ENCODE peak calls at places on chromosomes 12 and 14, in five cellular contexts. H is activated T-helper 1 cell treated with anti-CD3 and anti-CD28 coated beads, Interleukin-12 subunit alpha, Interleukin-12 subunit beta, Interleukin-2, Interleukin-4 antibody, amounts not matched to agents 30 ng/mL and 10 ng/mL and 1 ng/mL, durations not matched to agents 14 hours and 24 hours and 36 hours; L is posterior cingulate gyrus; J is activated CD4-positive, alpha-beta T cell treated with anti-CD3 and anti-CD28 coated beads, Interleukin-2, amount 10 ng/mL, durations not matched to agents 7 days and 5 days; W is COR-L47. G is an unnamed sample.
A peak's percentile ranks its signal among the peaks of the same experiment; 100 is the strongest.

GRCh38 chr12:103640410-103640809 is 53.3 kb downstream of the STAB2 start:
- DNase-seq in W (no peak), H (no peak), J (no peak), L (no peak), G (no peak)

GRCh38 chr12:93790472-93791152 is 113.4 kb downstream of the CRADD start:
- DNase-seq in L (no peak), W (no peak), J (no peak), H (no peak), G (peak; percentile 28)

GRCh38 chr12:109741970-109742372 is 28.3 kb downstream of the FAM222A start:
- DNase-seq in W (no peak), H (no peak), J (no peak), L (peak; percentile 12), G (no peak)

GRCh38 chr12:13187399-13187798 is 9.1 kb upstream of the EMP1 start:
- DNase-seq in J (no peak), H (no peak), W (no peak), L (no peak), G (no peak)

GRCh38 chr12:119804011-119804641 is 73.0 kb downstream of the CIT start:
- DNase-seq in H (no peak), W (no peak), J (no peak), L (peak; percentile 58), G (peak; percentile 81)

GRCh38 chr12:41795066-41795465 is 349.6 kb downstream of the GXYLT1 start:
- DNase-seq in J (no peak), W (peak; percentile 19), L (no peak), H (no peak), G (no peak)

GRCh38 chr14:24297190-24297964 is 2.2 kb downstream of the DHRS1 start:
- DNase-seq in J (no peak), L (no peak), W (peak; percentile 23), H (no peak), G (no peak)

GRCh38 chr12:24172031-24172772 is 222.7 kb upstream of the SOX5 start:
- DNase-seq in H (no peak), J (no peak), L (no peak), W (no peak), G (no peak)

GRCh38 chr14:97177635-97178034 is 380.5 kb downstream of the VRK1 start:
- DNase-seq in W (no peak), L (no peak), J (no peak), H (no peak), G (no peak)

GRCh38 chr14:54026671-54027070 is 70.0 kb upstream of the BMP4 start:
- DNase-seq in J (no peak), W (no peak), H (no peak), L (no peak), G (no peak)

GRCh38 chr12:127463237-127463636 is 803.7 kb upstream of the TMEM132C start:
- DNase-seq in L (no peak), W (no peak), J (no peak), H (no peak), G (no peak)

GRCh38 chr12:76041406-76041805 is 9.8 kb upstream of the PHLDA1 start:
- DNase-seq in J (no peak), H (no peak), W (no peak), L (no peak), G (no peak)

GRCh38 chr12:58920102-58920955 is at the start of gene LRIG3:
- DNase-seq in L (peak; percentile 76), J (no peak), W (peak; percentile 73), H (no peak), G (peak; percentile 94)

GRCh38 chr12:117854339-117855012 is 114.3 kb downstream of the KSR2 start:
- DNase-seq in W (peak; percentile 13), J (peak; percentile 60), H (peak; percentile 26), L (peak; percentile 37), G (peak; percentile 53)

GRCh38 chr14:52040598-52040997 is 28.3 kb downstream of the NID2 start:
- DNase-seq in L (no peak), J (no peak), H (no peak), W (no peak), G (no peak)

GRCh38 chr14:52235434-52235833 is 32.1 kb upstream of the PTGDR start:
- DNase-seq in H (no peak), L (no peak), W (no peak), J (no peak), G (no peak)

GRCh38 chr14:100138082-100138787 is 21.2 kb downstream of the DEGS2 start:
- DNase-seq in J (no peak), W (no peak), H (no peak), L (no peak), G (no peak)

GRCh38 chr12:48197549-48197966 is 5.5 kb downstream of the OR10AD1 start:
- DNase-seq in L (peak; percentile 29), W (no peak), H (no peak), J (peak; percentile 46), G (no peak)

GRCh38 chr14:41144370-41144769 is 462.3 kb upstream of the LRFN5 start:
- DNase-seq in L (no peak), W (no peak), H (no peak), J (no peak), G (no peak)

GRCh38 chr14:104928391-104929133 is 3.9 kb downstream of the PLD4 start:
- DNase-seq in L (no peak), J (no peak), H (no peak), W (no peak), G (peak; percentile 9)

GRCh38 chr12:106135075-106135474 is 3.7 kb downstream of the NUAK1 start:
- DNase-seq in H (no peak), J (no peak), L (no peak), W (no peak), G (no peak)